ENCODE peak calls at places on chromosomes 5 and 9, in four cellular contexts. N, V, U and X are unnamed samples.

GRCh38 chr5:108521841-108522506 is 140.1 kb upstream of the FBXL17 start:
- DNase-seq in N (peak; percentile 72), V (no peak), U (peak; percentile 18), X (no peak)

GRCh38 chr5:66660401-66660800 is 64.2 kb downstream of the MAST4 start:
- DNase-seq in N (no peak), V (no peak), U (no peak), X (no peak)

GRCh38 chr5:136084698-136085097 is 47.9 kb upstream of the SMAD5 start:
- DNase-seq in N (no peak), V (peak; percentile 43), U (no peak), X (no peak)

GRCh38 chr5:175589714-175590113 is 68.2 kb upstream of the HRH2 start:
- DNase-seq in N (no peak), V (no peak), U (no peak), X (no peak)

GRCh38 chr9:4137234-4137633 is 162.6 kb downstream of the GLIS3 start:
- DNase-seq in N (peak; percentile 97), V (no peak), U (peak; percentile 65), X (no peak)

GRCh38 chr5:59517926-59518585 is 375.5 kb downstream of the PDE4D start:
- DNase-seq in N (peak; percentile 62), V (no peak), U (peak; percentile 31), X (no peak)

GRCh38 chr5:77984587-77984986 is 208.4 kb upstream of the TBCA start:
- DNase-seq in N (no peak), V (no peak), U (no peak), X (no peak)

GRCh38 chr5:72063219-72063819 is 44.0 kb upstream of the MAP1B start:
- DNase-seq in N (peak; percentile 36), V (no peak), U (no peak), X (no peak)

GRCh38 chr5:75716715-75717081 is 539 bp downstream of the POC5 start:
- DNase-seq in N (no peak), V (no peak), U (no peak), X (no peak)

GRCh38 chr5:37553720-37554402 is 174.7 kb downstream of the WDR70 start:
- DNase-seq in N (peak; percentile 76), V (no peak), U (no peak), X (no peak)

GRCh38 chr9:132249123-132249522 is 87.3 kb downstream of the NTNG2 start:
- DNase-seq in N (no peak), V (no peak), U (no peak), X (no peak)

GRCh38 chr5:75656311-75657003 is 45.2 kb downstream of the ANKDD1B start:
- DNase-seq in N (peak; percentile 46), V (no peak), U (no peak), X (no peak)

GRCh38 chr5:39080597-39081204 is 6.5 kb upstream of the RICTOR start:
- DNase-seq in N (peak; percentile 73), V (peak; percentile 27), U (peak; percentile 64), X (no peak)

GRCh38 chr5:56281489-56282163 is 48.5 kb upstream of the ANKRD55 start:
- DNase-seq in N (peak; percentile 24), V (no peak), U (no peak), X (no peak)

GRCh38 chr5:105150324-105150723 is 1587.7 kb upstream of the NUDT12 start:
- DNase-seq in N (no peak), V (no peak), U (no peak), X (no peak)

GRCh38 chr5:1167361-1167727 is 34.1 kb upstream of the SLC6A19 start:
- DNase-seq in N (no peak), V (no peak), U (no peak), X (no peak)

GRCh38 chr5:173204185-173204979 is 30.6 kb downstream of the NKX2-5 start:
- DNase-seq in N (peak; percentile 33), V (no peak), U (no peak), X (no peak)

GRCh38 chr5:142215915-142216681 is 107.5 kb downstream of the NDFIP1 start:
- DNase-seq in N (peak; percentile 98), V (peak; percentile 55), U (peak; percentile 57), X (no peak)

GRCh38 chr5:173513521-173513991 is 102.9 kb downstream of the BOD1 start:
- DNase-seq in N (peak; percentile 34), V (no peak), U (no peak), X (no peak)

GRCh38 chr9:19379697-19380046 is 364 bp downstream of the RPS6 start:
- DNase-seq in N (peak; percentile 16), V (peak; percentile 50), U (no peak), X (peak; percentile 26)

GRCh38 chr9:81374881-81375280 is 314.5 kb downstream of the TLE1 start:
- DNase-seq in N (peak; percentile 40), V (no peak), U (no peak), X (no peak)

GRCh38 chr5:44225231-44226160 is 163.7 kb downstream of the FGF10 start:
- DNase-seq in N (no peak), V (no peak), U (no peak), X (no peak)

GRCh38 chr9:38682713-38683112 is 37.2 kb downstream of the FAM240B start:
- DNase-seq in N (peak; percentile 84), V (no peak), U (peak; percentile 73), X (no peak)

GRCh38 chr9:37209431-37210386 is 89.3 kb downstream of the ZCCHC7 start:
- DNase-seq in N (no peak), V (no peak), U (no peak), X (no peak)

GRCh38 chr5:162870966-162871365 is 566.4 kb upstream of the CCNG1 start:
- DNase-seq in N (no peak), V (no peak), U (no peak), X (no peak)

GRCh38 chr5:32387841-32388240 is 56.7 kb downstream of the ZFR start:
- DNase-seq in N (no peak), V (no peak), U (no peak), X (no peak)

GRCh38 chr5:77772729-77773128 is 3.4 kb downstream of the TBCA start:
- DNase-seq in N (no peak), V (no peak), U (no peak), X (no peak)

GRCh38 chr9:125472926-125473701 is 211.5 kb downstream of the GAPVD1 start:
- DNase-seq in N (peak; percentile 73), V (peak; percentile 35), U (no peak), X (peak; percentile 36)

GRCh38 chr5:77230727-77231469 is 20.4 kb downstream of the PDE8B start:
- DNase-seq in N (peak; percentile 28), V (no peak), U (no peak), X (no peak)

GRCh38 chr9:93978498-93978897 is 23.3 kb upstream of the BARX1 start:
- DNase-seq in N (no peak), V (no peak), U (no peak), X (no peak)

GRCh38 chr9:36207546-36208012 is 16.9 kb downstream of the CLTA start:
- DNase-seq in N (peak; percentile 63), V (no peak), U (no peak), X (no peak)

GRCh38 chr9:75201480-75202209 is 113.3 kb downstream of the OSTF1 start:
- DNase-seq in N (no peak), V (no peak), U (no peak), X (no peak)

GRCh38 chr9:69333716-69334115 is 8.7 kb downstream of the ENTREP1 start:
- DNase-seq in N (no peak), V (no peak), U (no peak), X (no peak)

GRCh38 chr5:129459485-129460120 is 495 bp upstream of the ADAMTS19 start:
- DNase-seq in N (peak; percentile 4), V (peak; percentile 36), U (no peak), X (peak; percentile 81)

GRCh38 chr5:67315082-67315801 is 118.6 kb upstream of the CD180 start:
- DNase-seq in N (peak; percentile 59), V (no peak), U (no peak), X (no peak)

DNA sequence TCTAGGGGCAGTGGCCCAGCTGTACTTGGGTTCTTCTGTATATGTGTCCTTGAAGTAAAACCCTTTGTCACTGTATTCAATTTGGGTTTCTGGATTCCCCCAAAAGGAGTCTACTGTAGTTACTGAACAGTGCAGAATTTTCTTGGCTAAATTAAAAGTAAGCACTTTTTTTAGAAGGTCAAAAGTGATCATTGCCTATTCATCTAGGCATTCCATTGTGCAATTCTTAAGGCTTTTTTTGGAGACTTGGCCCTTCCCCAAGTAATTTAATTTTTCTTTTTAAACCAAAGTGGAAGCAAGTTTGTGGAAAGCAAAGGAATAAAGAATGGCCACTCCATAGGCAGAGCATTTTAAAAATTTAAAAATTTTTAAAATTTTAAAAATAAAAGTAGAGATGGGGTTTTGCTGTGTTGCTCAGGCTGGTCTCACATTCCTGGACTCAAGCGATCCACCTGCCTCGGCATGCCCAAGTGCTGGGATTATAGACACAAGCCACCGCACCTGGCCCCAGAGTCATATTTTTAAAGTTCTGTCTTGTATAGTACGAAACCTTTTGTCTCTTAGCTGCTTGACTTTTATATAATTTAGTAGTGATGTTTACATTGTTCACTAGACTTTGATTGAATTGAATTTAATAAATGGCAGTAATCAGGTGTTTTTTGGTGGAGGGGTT is 31.2 kb downstream of the LRRTM2 start:
- DNase-seq in N (peak; percentile 7), V (no peak), U (no peak), X (no peak)
- H3K4me3 ChIP-seq in N (no peak overlapping the region), V (no peak overlapping the region), U (no peak overlapping the region), X (no peak overlapping the region)

GRCh38 chr5:134527156-134527960 is 1.9 kb downstream of the JADE2 start:
- DNase-seq in N (peak; percentile 90), V (peak; percentile 89), U (peak; percentile 94), X (peak; percentile 87)
- H3K4me1 ChIP-seq in N (peaks cover 31% of the 10 kb centered on the region), V (peaks cover 57% of the 10 kb centered on the region), U (peaks cover 61% of the 10 kb centered on the region), X (peaks cover 48% of the 10 kb centered on the region)

DNA sequence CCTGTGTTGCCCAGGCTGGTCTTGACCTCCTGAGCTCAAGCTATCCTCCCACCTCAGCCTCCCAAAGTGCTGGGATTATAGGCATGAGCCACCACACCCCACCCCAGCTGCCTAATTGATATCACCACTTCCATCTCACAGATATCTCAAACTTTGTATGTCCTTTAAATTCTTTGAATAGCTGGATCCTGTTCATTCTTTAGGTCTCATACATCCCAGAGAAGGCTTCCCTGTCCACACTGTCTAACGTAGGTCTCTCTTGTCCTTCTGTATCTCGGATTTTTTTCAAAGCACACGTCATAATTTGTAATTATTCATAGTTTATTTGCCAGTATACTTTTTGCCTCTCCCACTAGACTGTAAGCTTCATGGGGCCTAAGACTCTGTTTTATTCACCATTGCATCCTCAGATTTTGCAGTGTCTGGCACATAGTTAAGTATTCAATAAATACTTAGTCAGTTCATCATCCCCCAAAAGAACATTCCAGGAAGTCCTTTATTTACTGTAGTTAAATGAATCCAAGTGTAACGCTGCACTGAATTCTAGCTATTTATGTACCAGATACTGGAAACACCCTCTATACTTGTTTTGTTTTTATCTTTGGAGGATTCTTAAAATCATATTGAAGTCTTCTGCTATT is 10.5 kb downstream of the ARSK start:
- DNase-seq in N (peak; percentile 52), V (no peak), U (no peak), X (no peak)
- TF ChIP-seq CTCF in N (no peak), V (no peak), U (no peak), X (no peak)

DNA sequence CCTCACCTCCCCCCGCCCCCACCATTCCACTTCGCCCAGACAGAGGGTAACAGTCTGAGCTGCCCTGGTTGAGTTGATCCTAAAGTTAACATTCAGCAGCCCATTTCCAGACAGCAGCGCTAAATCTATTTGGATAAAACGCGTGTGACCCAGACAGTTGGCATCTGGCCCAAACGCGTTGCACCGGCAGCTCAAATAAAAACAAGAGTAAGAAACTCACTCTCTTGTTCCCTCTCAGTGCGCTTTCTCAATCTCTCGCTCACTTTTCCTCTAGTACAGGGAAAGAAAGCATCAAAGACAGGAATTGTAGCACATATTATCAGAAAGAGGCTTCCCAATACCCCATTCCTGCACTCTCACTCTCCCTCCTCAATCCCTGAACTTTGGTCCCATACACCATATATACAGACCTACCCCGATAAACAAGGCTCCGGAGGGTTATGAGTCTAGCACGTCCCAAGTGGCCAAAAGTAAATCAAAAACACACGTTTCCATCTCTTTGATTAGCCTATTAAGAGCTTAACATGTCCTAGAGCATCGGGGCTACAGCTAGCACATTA is 1.3 kb downstream of the ADAMTS6 start:
- DNase-seq in N (peak; percentile 93), V (peak; percentile 75), U (no peak), X (no peak)
- H3K4me3 ChIP-seq in N (peak overlapping the region; percentile 88), V (peak overlapping the region; percentile 65), U (peak overlapping the region; percentile 65), X (peak overlapping the region; percentile 57)